ENCODE peak calls at places on chromosomes 11 and 22, in eight cellular contexts. U is fibroblast of mammary gland, F is GM13977, Y is kidney epithelial cell, J is lower lobe of right lung, P is adrenal gland, E is brain microvascular endothelial cell, H is endodermal cell. Z is an unnamed sample.
A peak's percentile ranks its signal among the peaks of the same experiment; 100 is the strongest.

GRCh38 chr11:64036081-64037026 is 623 bp downstream of the FLRT1 start:
- DNase-seq in Y (no peak), P (no peak), U (peak; percentile 31), F (no peak), H (peak; percentile 68), E (peak; percentile 11), J (no peak), Z (no peak)

GRCh38 chr11:57764972-57765371 is 3.4 kb downstream of the CTNND1 start:
- DNase-seq in P (no peak), H (no peak), U (no peak), E (no peak), Y (no peak), J (no peak), F (no peak), Z (no peak)

GRCh38 chr11:69642549-69642912 is 1.6 kb downstream of the CCND1 start:
- DNase-seq in E (no peak), P (peak; percentile 63), J (no peak), F (peak; percentile 73), Y (no peak), H (no peak), U (no peak), Z (no peak)

GRCh38 chr11:118979434-118979833 is 7.9 kb downstream of the FOXR1 start:
- DNase-seq in J (no peak), U (no peak), Y (no peak), H (peak; percentile 55), F (no peak), P (no peak), E (no peak), Z (no peak)

GRCh38 chr11:130213143-130213978 is 53.8 kb downstream of the ST14 start:
- DNase-seq in U (peak; percentile 18), E (no peak), Y (no peak), J (peak; percentile 80), P (peak; percentile 49), F (peak; percentile 86), H (peak; percentile 93), Z (peak; percentile 60)

GRCh38 chr22:31585161-31585859 is 76.7 kb downstream of the PISD start:
- DNase-seq in F (no peak), E (peak; percentile 86), Y (no peak), U (peak; percentile 78), H (no peak), P (no peak), J (no peak), Z (no peak)

GRCh38 chr11:81987829-81988472 is 745.7 kb downstream of the FAM181B start:
- DNase-seq in H (no peak), E (peak; percentile 73), U (peak; percentile 65), F (peak; percentile 46), P (peak; percentile 85), J (no peak), Y (peak; percentile 32), Z (no peak)

GRCh38 chr11:111189466-111189865 is 56.1 kb upstream of the POU2AF2 start:
- DNase-seq in P (no peak), J (no peak), F (no peak), U (peak; percentile 32), E (no peak), H (no peak), Y (no peak), Z (no peak)

GRCh38 chr22:32206774-32207758 is 2.2 kb upstream of the RFPL2 start:
- DNase-seq in F (peak; percentile 51), H (peak; percentile 86), E (peak; percentile 2), Y (no peak), U (peak; percentile 14), J (no peak), P (no peak), Z (no peak)

GRCh38 chr22:28986366-28986765 is 75.3 kb downstream of the C22orf31 start:
- DNase-seq in U (no peak), Y (no peak), H (no peak), E (peak; percentile 42), P (no peak), J (no peak), F (no peak), Z (no peak)

GRCh38 chr11:121886956-121887355 is 229.1 kb downstream of the BLID start:
- DNase-seq in Y (no peak), P (no peak), E (no peak), J (no peak), F (no peak), U (no peak), H (no peak), Z (no peak)

GRCh38 chr11:112058103-112058502 is 15.7 kb downstream of the PIH1D2 start:
- DNase-seq in J (no peak), P (no peak), Y (no peak), H (no peak), F (no peak), U (no peak), E (no peak), Z (no peak)

GRCh38 chr22:16824718-16825687 is at the start of gene XKR3:
- DNase-seq in U (peak; percentile 74), F (no peak), Y (peak; percentile 1), H (peak; percentile 47), P (no peak), J (no peak), E (no peak), Z (no peak)

GRCh38 chr11:58577441-58578135 is 1.3 kb upstream of the ZFP91 start:
- DNase-seq in P (peak; percentile 60), F (peak; percentile 29), Y (no peak), J (peak; percentile 80), E (peak; percentile 95), U (peak; percentile 91), H (no peak), Z (peak; percentile 64)

GRCh38 chr11:74677131-74677530 is 54.1 kb downstream of the CHRDL2 start:
- DNase-seq in Y (no peak), P (no peak), F (no peak), J (no peak), E (no peak), U (peak; percentile 40), H (peak; percentile 27), Z (peak; percentile 5)

GRCh38 chr11:46697303-46697702 is 3.1 kb downstream of the ARHGAP1 start:
- DNase-seq in P (no peak), U (no peak), H (no peak), Y (no peak), J (no peak), F (no peak), E (peak; percentile 45), Z (no peak)

GRCh38 chr11:34417203-34417602 is 21.5 kb upstream of the CAT start:
- DNase-seq in U (no peak), H (no peak), P (no peak), Y (no peak), E (no peak), F (no peak), J (no peak), Z (no peak)

GRCh38 chr11:99320769-99321290 is 300.1 kb downstream of the CNTN5 start:
- DNase-seq in E (no peak), P (no peak), U (peak; percentile 20), F (no peak), H (no peak), J (no peak), Y (no peak), Z (no peak)

GRCh38 chr11:109062445-109062844 is 359.5 kb upstream of the C11orf87 start:
- DNase-seq in P (no peak), H (no peak), E (peak; percentile 45), U (peak; percentile 79), Y (no peak), J (no peak), F (no peak), Z (no peak)

GRCh38 chr11:93526691-93527583 is 16.3 kb downstream of the SMCO4 start:
- DNase-seq in F (no peak), U (no peak), E (no peak), Y (no peak), P (no peak), J (no peak), H (no peak), Z (no peak)

DNA sequence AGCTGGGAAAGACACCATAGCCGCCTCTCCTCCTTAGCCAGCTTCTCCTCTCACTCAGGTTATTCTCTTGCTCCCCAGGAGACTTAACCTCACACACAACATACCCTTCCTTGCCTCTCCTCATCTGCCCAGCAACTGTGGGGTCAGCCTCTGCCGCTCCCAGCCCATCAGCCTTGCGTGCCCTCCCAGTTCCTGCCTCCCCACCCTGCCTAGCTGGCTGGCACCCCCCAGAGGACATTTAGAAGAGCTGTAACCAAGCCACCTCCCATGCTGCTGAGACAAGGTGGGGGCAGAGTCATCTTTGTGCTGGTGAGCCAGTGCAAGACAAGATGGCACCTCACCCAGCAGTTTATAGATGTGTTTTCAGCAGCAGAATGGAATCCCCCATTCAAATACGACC is 38.2 kb downstream of the TOM1 start:
- DNase-seq in E (no peak), H (peak; percentile 70), J (no peak), P (no peak), F (no peak), Y (no peak), U (no peak), Z (no peak)
- TF ChIP-seq CTCF in E (peak; percentile 31), H (no peak), J (no peak), P (no peak), F (peak; percentile 27), Y (peak; percentile 7), U (no peak), Z (no peak)

DNA sequence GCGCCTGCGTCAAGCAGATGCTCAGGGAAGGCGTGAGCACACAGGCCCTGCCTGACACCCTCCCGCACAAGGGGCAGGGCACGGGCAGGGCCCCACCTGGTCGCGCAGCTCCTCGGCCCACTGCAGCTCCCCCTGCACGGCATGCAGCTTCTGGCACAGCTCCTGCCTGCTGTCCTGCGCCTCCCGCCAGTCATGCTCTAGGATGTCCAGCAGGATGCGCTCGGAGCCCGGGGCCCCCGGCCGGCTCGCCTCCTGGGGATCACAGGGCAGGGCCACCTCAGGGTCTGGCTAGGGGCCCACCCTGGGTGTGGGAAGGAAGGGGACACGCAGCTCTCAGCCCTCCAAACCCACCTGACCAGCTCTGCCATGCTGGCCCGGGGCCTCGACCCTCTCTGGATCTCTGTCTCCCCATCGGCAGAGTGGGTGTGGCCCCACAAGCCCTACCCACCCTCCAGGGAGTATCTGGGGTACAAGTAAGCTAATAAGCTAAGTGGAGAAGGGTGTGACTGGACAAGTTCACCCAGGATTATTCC is 10.7 kb downstream of the CARD10 start:
- DNase-seq in P (no peak), U (no peak), E (no peak), F (no peak), H (no peak), Y (no peak), J (no peak), Z (no peak)
- TF ChIP-seq CTCF in P (no peak), U (no peak), E (peak; percentile 9), F (no peak), H (peak; percentile 32), Y (no peak), J (peak; percentile 36), Z (no peak)

DNA sequence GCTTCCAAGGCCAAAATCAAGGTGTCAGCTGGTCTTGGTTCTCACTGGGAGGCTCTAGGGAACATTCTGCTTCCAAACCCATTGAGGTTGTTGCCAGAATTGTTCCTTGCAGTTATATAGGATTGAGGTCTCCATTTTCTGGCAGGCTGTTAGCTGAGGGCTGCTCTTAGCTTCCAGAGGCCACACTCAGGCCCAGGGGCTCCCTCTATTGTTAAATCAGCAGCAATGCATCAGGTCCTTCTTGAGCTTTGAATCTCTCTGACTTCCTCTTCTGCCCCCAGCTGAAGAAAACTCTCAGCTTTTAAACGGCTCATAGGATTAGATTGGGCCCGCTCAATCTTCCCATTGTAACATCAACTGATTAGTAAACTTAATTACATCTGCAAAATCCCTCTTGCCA is 39.3 kb upstream of the BSX start:
- DNase-seq in P (no peak), H (peak; percentile 72), F (peak; percentile 79), Y (no peak), E (peak; percentile 49), J (peak; percentile 55), U (peak; percentile 59), Z (no peak)
- TF ChIP-seq CTCF in P (peak; percentile 21), H (peak; percentile 81), F (peak; percentile 78), Y (peak; percentile 77), E (peak; percentile 87), J (peak; percentile 56), U (peak; percentile 82), Z (no peak)

GRCh38 chr11:76256448-76256847 is 50.1 kb upstream of the WNT11 start:
- DNase-seq in J (no peak), E (no peak), H (peak; percentile 77), Y (no peak), F (no peak), P (no peak), U (no peak), Z (no peak)
- TF ChIP-seq CTCF in J (no peak), E (no peak), H (peak; percentile 48), Y (no peak), F (no peak), P (no peak), U (no peak), Z (no peak)

Z was measured in mesothelial cell of epicardium.